ENCODE peak calls at places on chromosomes 7 and 10, in six cellular contexts. A is Peyer's patch, S is A549, Z is sigmoid colon, W is transverse colon, P is gastrocnemius medialis. Y is an unnamed sample.

GRCh38 chr7:6221340-6222319 is 50.8 kb downstream of the CYTH3 start:
- DNase-seq in A (no peak), S (peak; percentile 16), Z (no peak), W (no peak), P (no peak), Y (no peak)

GRCh38 chr7:37212526-37212925 is 236.1 kb downstream of the ELMO1 start:
- DNase-seq in A (no peak), S (no peak), Z (no peak), W (no peak), P (no peak), Y (no peak)

GRCh38 chr10:96585726-96586418 is 940 bp downstream of the TM9SF3 start:
- DNase-seq in A (no peak), S (no peak), Z (no peak), W (peak; percentile 78), P (no peak), Y (no peak)

GRCh38 chr7:115585015-115585655 is 445.4 kb downstream of the TFEC start:
- DNase-seq in A (no peak), S (peak; percentile 15), Z (no peak), W (no peak), P (no peak), Y (no peak)

GRCh38 chr10:34281661-34282060 is 533.4 kb downstream of the PARD3 start:
- DNase-seq in A (no peak), S (no peak), Z (no peak), W (no peak), P (no peak), Y (no peak)

GRCh38 chr7:44801890-44802289 is 5.4 kb downstream of the PPIA start:
- DNase-seq in A (no peak), S (no peak), Z (no peak), W (no peak), P (no peak), Y (no peak)

GRCh38 chr7:30656611-30657010 is 25.6 kb downstream of the CRHR2 start:
- DNase-seq in A (peak; percentile 35), S (no peak), Z (peak; percentile 43), W (no peak), P (no peak), Y (no peak)

GRCh38 chr10:26622891-26623290 is 74.6 kb upstream of the PDSS1 start:
- DNase-seq in A (no peak), S (no peak), Z (no peak), W (no peak), P (no peak), Y (no peak)

GRCh38 chr10:77894058-77894457 is 32.5 kb downstream of the DLG5 start:
- DNase-seq in A (no peak), S (no peak), Z (no peak), W (no peak), P (no peak), Y (no peak)

GRCh38 chr7:91946549-91946948 is 5.9 kb downstream of the AKAP9 start:
- DNase-seq in A (no peak), S (no peak), Z (no peak), W (no peak), P (no peak), Y (no peak)

GRCh38 chr7:26278769-26279168 is 12.9 kb upstream of the SNX10 start:
- DNase-seq in A (no peak), S (peak; percentile 47), Z (no peak), W (no peak), P (no peak), Y (no peak)

GRCh38 chr10:116769791-116770190 is 27.4 kb upstream of the HSPA12A start:
- DNase-seq in A (no peak), S (no peak), Z (peak; percentile 59), W (no peak), P (no peak), Y (no peak)

GRCh38 chr7:140696679-140697446 is at the start of gene NDUFB2:
- DNase-seq in A (peak; percentile 97), S (peak; percentile 91), Z (peak; percentile 90), W (peak; percentile 81), P (peak; percentile 64), Y (peak; percentile 40)
- TF ChIP-seq POLR2A in A (peak; percentile 95), S (peak; percentile 81), Z (peak; percentile 91), W (peak; percentile 93), P (peak; percentile 94), Y (peak; percentile 84)

GRCh38 chr10:65348637-65349036 is 1577.2 kb upstream of the LRRTM3 start:
- DNase-seq in A (no peak), S (no peak), Z (no peak), W (no peak), P (no peak), Y (no peak)
- TF ChIP-seq POLR2A in A (no peak), S (no peak), Z (no peak), W (no peak), P (no peak), Y (no peak)

GRCh38 chr7:151727579-151728285 is 149.2 kb downstream of the PRKAG2 start:
- DNase-seq in A (peak; percentile 65), S (peak; percentile 91), Z (peak; percentile 95), W (peak; percentile 66), P (peak; percentile 64), Y (peak; percentile 83)
- TF ChIP-seq POLR2A in A (no peak), S (no peak), Z (no peak), W (no peak), P (no peak), Y (no peak)

GRCh38 chr7:33904680-33905388 is 505 bp upstream of the BMPER start:
- DNase-seq in A (peak; percentile 56), S (peak; percentile 46), Z (peak; percentile 68), W (peak; percentile 8), P (no peak), Y (no peak)

GRCh38 chr7:33903770-33904679 is 1.3 kb upstream of the BMPER start:
- DNase-seq in A (peak; percentile 56), S (peak; percentile 54), Z (peak; percentile 67), W (peak; percentile 13), P (no peak), Y (peak; percentile 56)

GRCh38 chr7:33901847-33902246 is 3.5 kb upstream of the BMPER start:
- DNase-seq in A (no peak), S (no peak), Z (no peak), W (no peak), P (no peak), Y (no peak)

GRCh38 chr7:33900501-33900900 is 4.8 kb upstream of the BMPER start:
- DNase-seq in A (no peak), S (no peak), Z (no peak), W (no peak), P (no peak), Y (no peak)

DNA sequence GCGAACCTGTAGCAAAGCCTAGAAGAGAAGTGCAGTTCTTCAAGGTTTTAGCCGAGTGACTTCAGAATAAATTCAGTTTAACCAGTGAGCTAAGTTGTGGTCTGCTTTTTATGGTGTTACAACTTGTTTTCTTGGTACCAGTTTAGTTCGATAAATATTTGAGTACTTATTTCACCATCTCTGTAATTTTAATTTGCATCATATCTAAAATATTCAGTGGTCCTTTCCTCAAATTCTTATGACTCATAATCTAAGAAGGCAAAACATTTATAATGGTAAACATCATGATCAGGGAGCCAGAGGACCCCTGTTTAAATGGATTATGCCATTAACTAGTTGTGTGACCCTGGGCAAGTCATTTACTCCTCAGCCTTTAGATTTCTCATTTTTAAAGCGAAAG is 4.1 kb upstream of the BMPER start:
- DNase-seq in A (no peak), S (no peak), Z (no peak), W (no peak), P (no peak), Y (no peak)
- TF ChIP-seq POLR2A in A (no peak), S (no peak), Z (no peak), W (no peak), P (no peak), Y (no peak)

GRCh38 chr7:74230446-74231231 is 20.8 kb downstream of the LAT2 start:
- DNase-seq in A (no peak), S (no peak), Z (no peak), W (no peak), P (no peak), Y (no peak)
- TF ChIP-seq POLR2A in A (no peak), S (no peak), Z (no peak), W (no peak), P (no peak), Y (no peak)

GRCh38 chr7:100895701-100895955 is at the start of gene ACHE:
- DNase-seq in A (no peak), S (no peak), Z (no peak), W (no peak), P (no peak), Y (no peak)

GRCh38 chr7:100897111-100897608 is 1.5 kb upstream of the ACHE start:
- DNase-seq in A (peak; percentile 88), S (no peak), Z (no peak), W (peak; percentile 76), P (no peak), Y (no peak)

GRCh38 chr7:100894860-100895700 is 608 bp downstream of the ACHE start:
- DNase-seq in A (peak; percentile 78), S (no peak), Z (peak; percentile 76), W (peak; percentile 62), P (no peak), Y (peak; percentile 39)

GRCh38 chr7:100896743-100897051 is 1.0 kb upstream of the ACHE start:
- DNase-seq in A (no peak), S (no peak), Z (no peak), W (no peak), P (no peak), Y (no peak)

GRCh38 chr7:100895956-100896742 is 461 bp upstream of the ACHE start:
- DNase-seq in A (peak; percentile 81), S (peak; percentile 52), Z (peak; percentile 68), W (peak; percentile 78), P (no peak), Y (no peak)
- TF ChIP-seq POLR2A in A (peak; percentile 71), S (no peak), Z (no peak), W (peak; percentile 44), P (no peak), Y (no peak)

Y was measured in tibial nerve.